ENCODE peak calls at places on chromosomes 4 and X, in four cellular contexts. C is HCT116, K is GM23248, V is neural progenitor cell. F is an unnamed sample. For H3K27me3, the result is how much of the 10 kb centered on the place peaks cover.

GRCh38 chrX:31099536-31100090 is 27.8 kb upstream of the FTHL17 start:
- DNase-seq in K (no peak), V (no peak), C (no peak), F (no peak)

GRCh38 chr4:74125072-74125471 is 26.1 kb upstream of the CXCL2 start:
- DNase-seq in C (no peak), V (no peak), K (no peak), F (no peak)

GRCh38 chr4:6513678-6514077 is 41.3 kb upstream of the PPP2R2C start:
- DNase-seq in K (no peak), V (no peak), C (no peak), F (no peak)

GRCh38 chr4:147582386-147583077 is 34.7 kb upstream of the TMEM184C start:
- DNase-seq in K (no peak), V (no peak), C (no peak), F (peak)

GRCh38 chr4:165715211-165715610 is 157.8 kb upstream of the TLL1 start:
- DNase-seq in K (no peak), V (no peak), C (no peak), F (no peak)

GRCh38 chr4:104642521-104642920 is 147.8 kb upstream of the CXXC4 start:
- DNase-seq in C (no peak), K (no peak), V (no peak), F (no peak)

GRCh38 chr4:11397819-11398610 is 30.7 kb downstream of the HS3ST1 start:
- DNase-seq in V (no peak), C (no peak), K (no peak), F (no peak)

GRCh38 chrX:15758140-15758539 is 20.1 kb downstream of the CA5B start:
- DNase-seq in K (no peak), V (no peak), C (no peak), F (no peak)

GRCh38 chr4:40112393-40112792 is 55.7 kb downstream of the N4BP2 start:
- DNase-seq in V (no peak), K (no peak), C (no peak), F (no peak)

GRCh38 chr4:183798249-183798920 is 106.7 kb upstream of the STOX2 start:
- DNase-seq in K (no peak), V (peak), C (no peak), F (no peak)

GRCh38 chr4:112704991-112705845 is 68.3 kb downstream of the LARP7 start:
- DNase-seq in C (peak), V (peak), K (peak), F (peak)

GRCh38 chr4:7938513-7939376 is 916 bp downstream of the AFAP1 start:
- DNase-seq in C (no peak), K (peak), V (peak), F (no peak)

GRCh38 chr4:80097395-80098177 is 24.6 kb upstream of the ANTXR2 start:
- DNase-seq in V (no peak), C (no peak), K (peak), F (peak)

GRCh38 chr4:108683479-108683878 is 33.1 kb downstream of the OSTC start:
- DNase-seq in K (peak), V (peak), C (peak), F (peak)

GRCh38 chr4:158182736-158183135 is 9.9 kb upstream of the GASK1B start:
- DNase-seq in V (no peak), K (peak), C (no peak), F (no peak)

GRCh38 chr4:153669838-153670237 is 14.2 kb upstream of the TLR2 start:
- DNase-seq in C (no peak), K (no peak), V (no peak), F (no peak)

GRCh38 chrX:30483996-30484395 is 93.6 kb downstream of the TASL start:
- DNase-seq in K (no peak), C (no peak), V (no peak), F (no peak)

GRCh38 chrX:130878350-130879341 is 24.4 kb downstream of the ENOX2 start:
- DNase-seq in K (peak), V (no peak), C (peak), F (peak)

GRCh38 chr4:122930877-122931276 is 8.5 kb upstream of the NUDT6 start:
- DNase-seq in K (peak), V (no peak), C (no peak), F (peak)

GRCh38 chr4:89254847-89255246 is 52.8 kb downstream of the GPRIN3 start:
- DNase-seq in C (peak), K (peak), V (peak), F (peak)

GRCh38 chrX:55127692-55128091 is 38.9 kb downstream of the PAGE2 start:
- DNase-seq in K (peak), C (no peak), V (no peak), F (no peak)

GRCh38 chr4:140296871-140297570 is 76.4 kb upstream of the SCOC start:
- DNase-seq in V (peak), K (peak), C (peak), F (peak)

GRCh38 chr4:55154933-55155332 is 29.5 kb upstream of the KDR start:
- DNase-seq in K (no peak), C (no peak), V (no peak), F (no peak)

GRCh38 chr4:54232151-54232688 is 3.1 kb downstream of the PDGFRA start:
- DNase-seq in V (peak), C (no peak), K (peak), F (no peak)

GRCh38 chrX:70439016-70439415 is 5.6 kb upstream of the DLG3 start:
- DNase-seq in K (peak), C (no peak), V (no peak), F (no peak)

DNA sequence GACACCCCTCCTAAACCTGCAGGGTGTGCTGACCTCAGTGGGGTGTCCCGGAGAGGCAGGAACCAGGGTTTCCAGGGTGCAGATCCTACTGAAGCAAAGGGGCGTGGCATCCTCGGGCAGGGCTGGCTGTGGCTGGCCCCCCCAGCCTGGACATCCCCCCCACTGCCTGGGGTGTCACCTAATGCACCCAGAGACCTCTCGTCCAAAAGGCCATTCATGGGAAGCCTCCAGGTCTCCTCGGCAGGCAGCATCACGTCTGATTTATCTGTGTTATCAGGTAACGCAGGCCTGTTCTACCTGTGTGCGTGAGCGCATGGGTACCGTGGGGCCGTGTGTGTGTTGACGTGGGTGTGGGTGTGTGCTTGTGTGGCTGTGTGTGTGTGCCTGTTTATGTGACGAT is 210.0 kb downstream of the SHOX start:
- DNase-seq in V (no peak), C (no peak), K (no peak), F (no peak)
- TF ChIP-seq EZH2phosphoT487 in V (no peak), C (no peak), K (no peak), F (no peak)

GRCh38 chrX:41518841-41519220 is 71.7 kb downstream of the NYX start:
- DNase-seq in V (no peak), C (no peak), K (no peak), F (no peak)
- H3K27me3 ChIP-seq in V (under half), C (under half), K (under half), F (under half)

GRCh38 chr4:23323436-23323835 is 566.4 kb downstream of the PPARGC1A start:
- DNase-seq in V (no peak), K (no peak), C (no peak), F (no peak)

GRCh38 chr4:23327120-23327519 is 562.7 kb downstream of the PPARGC1A start:
- DNase-seq in C (no peak), V (no peak), K (no peak), F (peak)

GRCh38 chr4:23320881-23321612 is 568.8 kb downstream of the PPARGC1A start:
- DNase-seq in C (no peak), V (no peak), K (no peak), F (no peak)

GRCh38 chr4:23322732-23323131 is 567.1 kb downstream of the PPARGC1A start:
- DNase-seq in V (no peak), K (no peak), C (no peak), F (no peak)

DNA sequence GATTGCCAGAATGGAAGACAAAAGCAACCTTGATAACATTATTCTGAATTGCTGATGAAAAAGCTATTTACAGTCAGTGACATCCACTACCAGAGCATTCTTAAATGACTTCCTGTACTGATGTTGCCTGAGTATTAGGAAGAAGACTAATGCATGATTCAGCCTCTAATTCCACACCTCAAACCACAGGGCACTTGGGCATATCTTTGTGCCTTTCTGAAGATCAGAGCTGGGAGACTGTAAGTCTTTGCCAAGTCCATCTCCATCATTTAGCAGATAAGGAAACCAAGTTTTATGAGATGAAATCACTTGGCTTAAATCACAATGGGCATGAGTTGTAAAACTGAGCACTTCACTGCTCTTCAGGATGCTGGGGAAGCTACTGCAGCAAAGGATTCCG is 565.6 kb downstream of the PPARGC1A start:
- DNase-seq in V (no peak), K (no peak), C (no peak), F (peak)
- TF ChIP-seq EZH2phosphoT487 in V (no peak), K (no peak), C (no peak), F (no peak)

GRCh38 chrX:18889982-18890381 is 93.9 kb downstream of the PHKA2 start:
- DNase-seq in C (no peak), K (no peak), V (no peak), F (no peak)

GRCh38 chrX:18889346-18889745 is 94.6 kb downstream of the PHKA2 start:
- DNase-seq in V (no peak), C (no peak), K (no peak), F (no peak)

GRCh38 chrX:18892881-18893280 is 91.0 kb downstream of the PHKA2 start:
- DNase-seq in V (no peak), C (no peak), K (no peak), F (no peak)

GRCh38 chrX:18891561-18891945 is 92.4 kb downstream of the PHKA2 start:
- DNase-seq in C (no peak), V (no peak), K (no peak), F (no peak)

GRCh38 chrX:18890724-18891560 is 93.0 kb downstream of the PHKA2 start:
- DNase-seq in C (no peak), V (no peak), K (no peak), F (no peak)
- H3K27me3 ChIP-seq in C (under half), V (under half), K (under half), F (under half)

GRCh38 chr4:45079616-45080015 is 353.3 kb upstream of the GNPDA2 start:
- DNase-seq in C (no peak), K (no peak), V (no peak), F (no peak)
- TF ChIP-seq EZH2phosphoT487 in C (no peak), K (no peak), V (no peak), F (no peak)

GRCh38 chrX:124194209-124194608 is 138.3 kb upstream of the TEX13D start:
- DNase-seq in C (no peak), K (no peak), V (no peak), F (no peak)
- H3K27me3 ChIP-seq in C (under half), K (under half), V (under half), F (under half)